ENCODE peak calls at places on chromosomes 13 and 19, in nine cellular contexts. S is ovary; A is hepatocyte; U is upper lobe of right lung; W is GM23338; P is aorta; H is CD8-positive, alpha-beta T cell; R is colonic mucosa; Y is HCT116. E is an unnamed sample. For H3K4me1, the result is how much of the 10 kb centered on the place peaks cover.

GRCh38 chr13:24341439-24341838 is 32.1 kb downstream of the C1QTNF9 start:
- DNase-seq in S (no peak), A (no peak), U (no peak), W (no peak), P (no peak), H (no peak), R (no peak), Y (peak), E (no peak)

GRCh38 chr13:102799544-102800144 is 725 bp downstream of the BIVM start:
- DNase-seq in S (peak), A (peak), U (peak), W (peak), P (peak), H (peak), R (no peak), Y (no peak), E (no peak)

GRCh38 chr13:74768521-74769090 is 634.4 kb upstream of the KLF12 start:
- DNase-seq in S (no peak), A (no peak), U (no peak), W (no peak), P (no peak), H (no peak), R (no peak), Y (no peak), E (no peak)

GRCh38 chr13:36601186-36601585 is 72.6 kb upstream of the SERTM1 start:
- DNase-seq in S (no peak), A (no peak), U (no peak), W (no peak), P (no peak), H (no peak), R (no peak), Y (no peak), E (no peak)

GRCh38 chr19:18062043-18062442 is 24.7 kb downstream of the IL12RB1 start:
- DNase-seq in S (no peak), A (no peak), U (no peak), W (peak), P (no peak), H (no peak), R (no peak), Y (no peak), E (no peak)

GRCh38 chr13:96967248-96967745 is 27.0 kb downstream of the OXGR1 start:
- DNase-seq in S (no peak), A (no peak), U (no peak), W (peak), P (no peak), H (no peak), R (no peak), Y (peak), E (no peak)

GRCh38 chr13:95479706-95480105 is 72.8 kb upstream of the CLDN10 start:
- DNase-seq in S (no peak), A (no peak), U (no peak), W (no peak), P (no peak), H (no peak), R (no peak), Y (no peak), E (no peak)

GRCh38 chr13:31968473-31968872 is 63.1 kb upstream of the FRY start:
- DNase-seq in S (no peak), A (peak), U (no peak), W (no peak), P (peak), H (no peak), R (peak), Y (no peak), E (no peak)

GRCh38 chr19:10655457-10656312 is 1.5 kb downstream of the ILF3 start:
- DNase-seq in S (no peak), A (peak), U (no peak), W (peak), P (no peak), H (no peak), R (peak), Y (no peak), E (no peak)

GRCh38 chr13:60727140-60727539 is 330.1 kb downstream of the TDRD3 start:
- DNase-seq in S (no peak), A (no peak), U (no peak), W (no peak), P (no peak), H (no peak), R (no peak), Y (no peak), E (no peak)

GRCh38 chr19:16000024-16000687 is 51.3 kb downstream of the OR10H4 start:
- DNase-seq in S (no peak), A (no peak), U (no peak), W (no peak), P (no peak), H (no peak), R (no peak), Y (no peak), E (no peak)

GRCh38 chr19:30673336-30673735 is 301.2 kb downstream of the ZNF536 start:
- DNase-seq in S (no peak), A (no peak), U (no peak), W (no peak), P (no peak), H (no peak), R (no peak), Y (no peak), E (no peak)

DNA sequence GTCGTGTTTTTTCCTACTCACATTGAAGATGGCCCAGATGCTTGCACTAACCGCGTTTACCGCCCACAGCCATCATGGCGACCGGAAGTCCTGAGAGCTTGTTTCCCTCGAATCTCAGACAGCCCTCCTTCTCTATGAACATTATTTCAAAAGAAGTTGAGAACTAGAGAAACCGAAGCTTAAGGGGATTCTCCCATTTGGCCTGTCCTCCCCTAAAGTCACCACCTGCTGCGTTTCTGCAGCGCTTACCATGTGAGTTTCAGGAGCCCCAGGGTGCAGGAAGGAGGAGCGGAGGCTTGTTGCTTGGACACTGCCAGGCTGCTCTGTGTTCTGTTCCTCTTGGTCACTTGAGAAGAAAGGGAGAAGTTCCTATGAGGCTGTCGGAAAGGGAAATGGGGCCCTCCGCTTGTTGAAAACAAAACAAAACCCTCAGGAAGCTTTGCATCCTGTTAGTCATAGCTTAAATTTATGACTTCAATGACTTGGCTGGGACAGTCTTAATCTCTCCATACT is 6.2 kb downstream of the CARD8 start:
- DNase-seq in S (no peak), A (no peak), U (peak), W (no peak), P (peak), H (peak), R (peak), Y (no peak), E (peak)
- H3K4me1 ChIP-seq in S (under half), A (under half), U (under half), W (under half), P (under half), H (half or more), R (under half), Y (under half), E (under half)

GRCh38 chr19:42198676-42199439 is 18.6 kb downstream of the DEDD2 start:
- DNase-seq in S (no peak), A (no peak), U (no peak), W (peak), P (peak), H (peak), R (peak), Y (no peak), E (peak)
- H3K4me3 ChIP-seq in S (no peak), A (no peak), U (peak), W (no peak), P (no peak), H (peak), R (no peak), Y (no peak), E (peak)

DNA sequence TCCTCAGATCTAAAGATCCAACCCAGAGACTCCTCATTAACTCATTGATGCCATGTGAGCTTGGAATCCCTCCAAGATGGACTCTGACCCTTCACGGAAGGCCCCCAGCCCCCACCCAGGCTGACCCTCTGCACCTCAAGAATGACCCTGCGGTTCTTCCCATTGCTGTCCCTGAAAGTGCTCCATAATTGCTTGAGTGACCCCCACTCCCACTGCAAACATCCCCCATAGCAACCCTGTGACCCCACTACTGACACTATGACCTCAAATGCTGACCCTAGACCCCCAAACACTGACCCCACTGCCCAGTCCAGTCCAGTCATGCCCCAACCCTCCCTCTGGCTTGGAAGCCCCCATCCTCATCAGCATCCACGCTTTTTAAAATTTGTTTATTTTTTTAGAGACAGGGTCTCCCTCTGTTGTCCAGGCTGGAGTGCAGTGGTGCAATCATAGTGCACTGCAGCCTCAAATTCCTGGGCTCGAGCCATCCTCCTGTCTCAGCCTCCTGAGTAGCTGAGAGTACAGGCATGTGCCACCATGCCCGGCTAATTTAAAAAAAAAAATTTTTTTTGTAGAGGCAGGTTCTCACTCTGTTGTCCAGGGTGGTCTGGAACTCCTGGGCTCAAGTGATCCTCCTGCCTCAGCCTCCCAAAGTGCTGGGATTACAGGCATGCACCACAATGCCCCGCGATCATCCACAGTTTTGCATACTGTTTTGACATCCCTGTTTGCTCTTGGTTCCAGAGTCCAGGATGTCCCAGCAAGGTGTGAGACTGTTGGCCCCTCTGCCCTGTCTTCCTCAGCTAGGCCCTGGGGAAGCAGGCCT is 855 bp downstream of the LYL1 start:
- DNase-seq in S (no peak), A (no peak), U (no peak), W (no peak), P (no peak), H (no peak), R (no peak), Y (no peak), E (no peak)
- H3K4me1 ChIP-seq in S (under half), A (under half), U (half or more), W (under half), P (under half), H (half or more), R (under half), Y (under half), E (half or more)

GRCh38 chr19:48833977-48834376 is 2.3 kb downstream of the HSD17B14 start:
- DNase-seq in S (no peak), A (no peak), U (no peak), W (peak), P (no peak), H (no peak), R (no peak), Y (no peak), E (no peak)

GRCh38 chr19:48836089-48837017 is at the start of gene HSD17B14:
- DNase-seq in S (peak), A (peak), U (peak), W (peak), P (peak), H (no peak), R (no peak), Y (no peak), E (no peak)

GRCh38 chr19:48837081-48837524 is 812 bp upstream of the HSD17B14 start:
- DNase-seq in S (peak), A (peak), U (peak), W (peak), P (peak), H (peak), R (peak), Y (peak), E (peak)

GRCh38 chr19:48837586-48838191 is 1.4 kb upstream of the HSD17B14 start:
- DNase-seq in S (peak), A (no peak), U (no peak), W (peak), P (no peak), H (no peak), R (no peak), Y (no peak), E (no peak)

DNA sequence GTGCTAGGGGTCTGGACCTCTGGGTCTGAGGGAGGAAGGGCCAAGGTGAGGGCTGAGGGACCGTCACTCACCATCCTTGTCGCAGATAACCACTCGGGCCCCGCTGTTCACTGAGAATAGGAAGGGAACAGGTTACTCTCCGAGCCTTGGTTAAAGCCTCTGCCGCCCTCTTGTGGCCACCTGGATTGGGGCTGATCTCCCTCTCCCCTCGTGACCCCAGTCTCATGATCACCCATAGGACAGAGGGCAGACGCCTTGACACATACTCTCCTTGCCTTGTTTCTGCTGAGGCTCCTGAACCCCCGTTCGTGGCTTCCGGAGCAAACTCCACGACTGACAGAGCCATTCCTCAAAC is 580 bp downstream of the HSD17B14 start:
- DNase-seq in S (peak), A (peak), U (peak), W (peak), P (peak), H (peak), R (peak), Y (peak), E (peak)
- H3K4me3 ChIP-seq in S (peak), A (peak), U (peak), W (peak), P (peak), H (peak), R (peak), Y (peak), E (peak)

GRCh38 chr19:6519289-6519688 is 11.5 kb upstream of the TNFSF9 start:
- DNase-seq in S (no peak), A (no peak), U (no peak), W (no peak), P (no peak), H (no peak), R (no peak), Y (no peak), E (no peak)
- H3K4me1 ChIP-seq in S (under half), A (under half), U (under half), W (under half), P (under half), H (under half), R (under half), Y (under half), E (under half)

GRCh38 chr13:113427562-113428468 is 25.5 kb downstream of the ADPRHL1 start:
- DNase-seq in S (peak), A (no peak), U (no peak), W (no peak), P (no peak), H (no peak), R (no peak), Y (no peak), E (no peak)
- H3K4me3 ChIP-seq in S (no peak), A (no peak), U (no peak), W (no peak), P (no peak), H (no peak), R (no peak), Y (no peak), E (no peak)

GRCh38 chr19:4389064-4389375 is 11.3 kb downstream of the SH3GL1 start:
- DNase-seq in S (no peak), A (no peak), U (no peak), W (no peak), P (no peak), H (no peak), R (no peak), Y (no peak), E (no peak)
- H3K4me1 ChIP-seq in S (under half), A (half or more), U (half or more), W (under half), P (under half), H (under half), R (under half), Y (under half), E (under half)

E was measured in effector memory CD4-positive, alpha-beta T cell.